ENCODE peak calls at places on chromosomes 11 and 22, in four cellular contexts. J is sigmoid colon, Q is body of pancreas, C is right lobe of liver. H is an unnamed sample.

GRCh38 chr11:83023410-83023809 is 48.3 kb downstream of the RAB30 start:
- DNase-seq in J (no peak), Q (no peak), C (no peak), H (no peak)

GRCh38 chr22:20508815-20509271 is 1.4 kb downstream of the MED15 start:
- DNase-seq in J (no peak), Q (no peak), C (no peak), H (no peak)

GRCh38 chr11:131760191-131760951 is 390.0 kb downstream of the NTM start:
- DNase-seq in J (no peak), Q (no peak), C (no peak), H (no peak)

GRCh38 chr22:24009227-24010017 is 1.7 kb upstream of the CABIN1 start:
- DNase-seq in J (no peak), Q (no peak), C (no peak), H (no peak)

GRCh38 chr11:15053201-15053685 is 20.1 kb upstream of the CALCB start:
- DNase-seq in J (no peak), Q (no peak), C (no peak), H (no peak)

GRCh38 chr22:33717694-33718396 is 202.4 kb downstream of the LARGE1 start:
- DNase-seq in J (no peak), Q (no peak), C (no peak), H (no peak)

GRCh38 chr11:31643831-31644230 is 134.3 kb downstream of the ELP4 start:
- DNase-seq in J (no peak), Q (no peak), C (no peak), H (no peak)

GRCh38 chr22:40769761-40770160 is 49.4 kb downstream of the SLC25A17 start:
- DNase-seq in J (no peak), Q (no peak), C (no peak), H (no peak)

GRCh38 chr22:42065408-42066132 is 5.0 kb downstream of the NAGA start:
- DNase-seq in J (no peak), Q (no peak), C (no peak), H (no peak)

GRCh38 chr11:100269511-100269910 is 417.6 kb upstream of the ARHGAP42 start:
- DNase-seq in J (no peak), Q (no peak), C (no peak), H (no peak)

GRCh38 chr11:17098038-17098437 is 20.6 kb upstream of the RPS13 start:
- DNase-seq in J (no peak), Q (no peak), C (no peak), H (no peak)

GRCh38 chr11:29816359-29816758 is 200.5 kb downstream of the KCNA4 start:
- DNase-seq in J (no peak), Q (no peak), C (no peak), H (no peak)

GRCh38 chr11:113674397-113674685 is 31.8 kb downstream of the TMPRSS5 start:
- DNase-seq in J (no peak), Q (no peak), C (no peak), H (no peak)

GRCh38 chr22:50318356-50318697 is 8.5 kb downstream of the DENND6B start:
- DNase-seq in J (no peak), Q (no peak), C (no peak), H (no peak)

GRCh38 chr11:87726511-87726910 is 448.7 kb downstream of the RAB38 start:
- DNase-seq in J (no peak), Q (no peak), C (no peak), H (no peak)

GRCh38 chr22:17064498-17065100 is 20.2 kb upstream of the IL17RA start:
- DNase-seq in J (no peak), Q (no peak), C (no peak), H (no peak)

GRCh38 chr11:6321961-6322362 is 1.7 kb upstream of the CAVIN3 start:
- DNase-seq in J (no peak), Q (no peak), C (no peak), H (no peak)

GRCh38 chr22:27971926-27972325 is 52.9 kb upstream of the PITPNB start:
- DNase-seq in J (no peak), Q (no peak), C (no peak), H (no peak)

GRCh38 chr22:32617883-32618282 is 143.3 kb downstream of the FBXO7 start:
- DNase-seq in J (no peak), Q (no peak), C (no peak), H (peak)

GRCh38 chr11:8178297-8178696 is 9.5 kb upstream of the RIC3 start:
- DNase-seq in J (no peak), Q (no peak), C (no peak), H (no peak)

GRCh38 chr11:5689551-5689983 is at the start of gene TRIM22:
- DNase-seq in J (no peak), Q (no peak), C (no peak), H (peak)

GRCh38 chr11:118236170-118236569 is 11.4 kb upstream of the JAML start:
- DNase-seq in J (no peak), Q (no peak), C (no peak), H (no peak)

GRCh38 chr11:110855246-110855645 is 143.0 kb upstream of the ARHGAP20 start:
- DNase-seq in J (no peak), Q (no peak), C (no peak), H (no peak)

GRCh38 chr11:126989942-126990715 is 10.4 kb downstream of the KIRREL3 start:
- DNase-seq in J (peak), Q (peak), C (peak), H (peak)

GRCh38 chr11:30488304-30488998 is 97.7 kb downstream of the MPPED2 start:
- DNase-seq in J (no peak), Q (peak), C (no peak), H (peak)

GRCh38 chr11:8282621-8283509 is 19.2 kb upstream of the LMO1 start:
- DNase-seq in J (peak), Q (peak), C (no peak), H (no peak)

DNA sequence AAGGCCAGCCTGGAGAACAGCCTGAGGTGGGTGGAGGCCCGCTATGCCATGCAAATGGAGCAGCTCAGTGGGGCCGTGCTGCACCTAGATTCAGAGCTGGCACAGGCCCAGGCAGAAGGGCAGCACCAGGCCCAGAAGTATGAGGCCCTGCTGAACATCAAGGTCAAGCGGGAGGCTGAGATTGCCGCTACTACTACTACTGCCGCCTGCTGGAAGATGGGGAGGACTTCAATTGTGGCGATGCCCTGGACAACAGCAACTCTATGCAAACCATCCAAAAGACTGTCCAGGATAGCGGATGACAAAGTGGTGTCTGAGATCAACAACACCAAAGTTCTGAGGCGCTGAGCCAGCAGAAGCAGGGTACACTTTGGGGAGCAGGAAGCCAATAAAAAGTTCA is 3.1 kb upstream of the TMEM218 start:
- DNase-seq in J (no peak), Q (no peak), C (no peak), H (no peak)
- TF ChIP-seq CTCF in J (no peak), Q (no peak), C (no peak), H (no peak)

GRCh38 chr11:3642071-3642951 is 519 bp upstream of the ART5 start:
- DNase-seq in J (peak), Q (peak), C (peak), H (peak)
- TF ChIP-seq POLR2A in J (no peak), Q (no peak), C (no peak), H (peak)

GRCh38 chr11:637593-638507 is 781 bp downstream of the DRD4 start:
- DNase-seq in J (no peak), Q (no peak), C (peak), H (no peak)
- H3K4me3 ChIP-seq in J (no peak), Q (no peak), C (peak), H (no peak)

DNA sequence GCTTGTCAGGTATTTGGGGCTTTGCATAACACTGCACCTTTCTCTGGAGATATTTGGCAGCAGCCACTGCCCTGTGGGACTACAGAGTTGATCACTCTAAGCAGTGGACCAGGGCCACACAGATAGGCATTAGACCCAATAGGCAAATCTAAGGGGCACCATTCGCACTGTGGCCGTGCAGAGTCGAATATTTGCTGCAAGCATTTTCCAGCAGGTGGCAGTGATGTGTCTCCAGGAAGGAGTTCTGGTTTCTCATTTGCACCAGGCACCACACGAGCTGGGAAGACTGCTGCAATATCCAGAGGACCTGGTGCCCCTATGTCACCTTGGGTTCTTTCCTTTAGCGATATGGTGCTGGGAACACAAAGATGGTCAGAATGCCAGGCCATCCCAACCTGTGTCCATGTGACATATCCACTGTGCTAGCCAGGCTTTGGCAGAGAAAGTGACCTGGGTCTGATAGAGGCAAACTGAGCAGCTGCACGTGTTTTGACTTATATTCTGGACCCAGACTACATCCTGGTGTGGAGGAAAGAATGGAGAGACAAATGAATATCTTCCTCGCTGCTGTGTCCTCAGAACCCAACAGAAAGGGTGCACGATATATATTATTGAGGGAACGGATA is 318.7 kb downstream of the BUD13 start:
- DNase-seq in J (peak), Q (peak), C (peak), H (peak)
- TF ChIP-seq CTCF in J (peak), Q (peak), C (peak), H (peak)

DNA sequence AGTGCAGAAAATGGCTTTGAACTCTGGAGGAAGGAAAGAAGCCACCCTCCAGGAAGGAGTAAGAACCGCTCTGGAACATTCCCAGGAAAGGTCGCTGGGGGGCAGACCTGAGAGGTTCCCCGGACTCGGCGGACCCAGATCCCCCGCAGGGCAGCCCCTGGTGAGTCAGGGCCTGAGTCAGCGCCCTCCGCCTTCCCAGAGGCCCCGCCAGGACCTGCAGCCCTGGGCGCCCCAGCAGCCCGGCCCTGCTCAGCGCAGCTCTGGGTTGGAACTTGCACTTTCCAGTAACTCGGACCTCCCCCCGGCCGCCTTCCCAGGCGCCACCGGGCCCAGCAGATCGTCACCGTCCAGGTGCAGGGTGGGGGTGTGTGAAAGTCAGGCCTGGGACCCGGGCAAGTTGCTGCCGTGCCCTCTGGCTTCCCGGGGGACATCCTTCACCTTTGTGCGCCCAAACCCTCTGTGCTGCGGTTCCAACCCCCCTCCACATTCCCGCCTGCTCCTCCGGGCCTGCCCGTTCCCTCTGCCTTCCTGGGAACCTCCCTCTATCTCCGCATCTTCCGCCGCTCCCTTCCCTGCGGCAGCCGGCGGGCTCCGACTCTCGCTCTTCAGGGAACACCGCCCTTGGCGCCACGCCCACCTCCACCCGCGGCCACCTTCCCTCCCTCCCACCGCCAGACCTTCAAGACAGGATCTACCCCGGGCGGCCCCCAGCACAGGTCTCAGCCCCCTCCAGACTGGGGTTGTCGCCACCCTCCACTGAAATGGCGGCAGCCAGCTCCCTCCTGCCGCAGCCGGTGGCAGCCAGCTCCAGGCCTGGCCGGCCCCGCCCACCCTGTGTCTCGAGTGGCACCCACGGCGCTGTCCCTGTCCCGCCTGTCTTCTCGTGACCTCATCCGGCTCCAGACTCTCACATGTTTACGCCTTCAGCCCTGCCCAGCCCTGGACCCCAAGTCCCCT is 36.8 kb upstream of the WNT7B start:
- DNase-seq in J (peak), Q (peak), C (peak), H (peak)
- TF ChIP-seq POLR2A in J (peak), Q (peak), C (peak), H (peak)